ENCODE peak calls at places on chromosome 2, in five cellular contexts. One of them, this sample, is unnamed.

GRCh38 chr2:144886847-144887246 is 366.9 kb upstream of the ZEB2 start:
- DNase-seq in T1000: no peak
- DNase-seq in COR-L47: no peak
- DNase-seq in pancreas: peak; percentile 3
- DNase-seq in naive thymus-derived CD8-positive, alpha-beta T cell: no peak
- DNase-seq in this sample: no peak

GRCh38 chr2:108417254-108417653 is 31.8 kb upstream of the GCC2 start:
- DNase-seq in T1000: no peak
- DNase-seq in COR-L47: peak; percentile 24
- DNase-seq in pancreas: no peak
- DNase-seq in naive thymus-derived CD8-positive, alpha-beta T cell: no peak
- DNase-seq in this sample: no peak

GRCh38 chr2:8554296-8554806 is 127.5 kb upstream of the ID2 start:
- DNase-seq in T1000: no peak
- DNase-seq in COR-L47: no peak
- DNase-seq in pancreas: no peak
- DNase-seq in naive thymus-derived CD8-positive, alpha-beta T cell: no peak
- DNase-seq in this sample: no peak

GRCh38 chr2:29663266-29663665 is 258.1 kb downstream of the ALK start:
- DNase-seq in T1000: no peak
- DNase-seq in COR-L47: no peak
- DNase-seq in pancreas: no peak
- DNase-seq in naive thymus-derived CD8-positive, alpha-beta T cell: no peak
- DNase-seq in this sample: no peak

GRCh38 chr2:28543316-28544068 is 47.6 kb downstream of the PLB1 start:
- DNase-seq in T1000: no peak
- DNase-seq in COR-L47: no peak
- DNase-seq in pancreas: no peak
- DNase-seq in naive thymus-derived CD8-positive, alpha-beta T cell: no peak
- DNase-seq in this sample: no peak

GRCh38 chr2:197141669-197142068 is 168.9 kb downstream of the ANKRD44 start:
- DNase-seq in T1000: no peak
- DNase-seq in COR-L47: no peak
- DNase-seq in pancreas: no peak
- DNase-seq in naive thymus-derived CD8-positive, alpha-beta T cell: no peak
- DNase-seq in this sample: no peak

GRCh38 chr2:225764346-225764745 is 364.8 kb downstream of the NYAP2 start:
- DNase-seq in T1000: no peak
- DNase-seq in COR-L47: no peak
- DNase-seq in pancreas: no peak
- DNase-seq in naive thymus-derived CD8-positive, alpha-beta T cell: no peak
- DNase-seq in this sample: no peak

GRCh38 chr2:226799976-226800940 is 638 bp upstream of the IRS1 start:
- DNase-seq in T1000: no peak
- DNase-seq in COR-L47: no peak
- DNase-seq in pancreas: peak; percentile 10
- DNase-seq in naive thymus-derived CD8-positive, alpha-beta T cell: no peak
- DNase-seq in this sample: peak; percentile 36

GRCh38 chr2:122031544-122032263 is 276.3 kb downstream of the TSN start:
- DNase-seq in T1000: no peak
- DNase-seq in COR-L47: peak; percentile 80
- DNase-seq in pancreas: no peak
- DNase-seq in naive thymus-derived CD8-positive, alpha-beta T cell: no peak
- DNase-seq in this sample: no peak

GRCh38 chr2:151315381-151315903 is 26.0 kb upstream of the NMI start:
- DNase-seq in T1000: no peak
- DNase-seq in COR-L47: no peak
- DNase-seq in pancreas: no peak
- DNase-seq in naive thymus-derived CD8-positive, alpha-beta T cell: no peak
- DNase-seq in this sample: no peak